ENCODE peak calls at places on chromosomes 6 and 20, in ten cellular contexts. M is RWPE1, B is psoas muscle, K is activated gamma-delta T cell treated with Interleukin-2 at 50 U/mL for 16 hours, Q is NCI-H1436 treated with DMSO at 0.1 percent for 48 hours, T is upper lobe of right lung, C is WTC11, Z is GM04504, D is cardiac fibroblast, P is GM12891. U is an unnamed sample.

GRCh38 chr6:13406051-13406477 is 77.7 kb upstream of the TBC1D7 start:
- DNase-seq in B (no peak), K (no peak), Q (no peak), Z (no peak), D (no peak), C (no peak), M (no peak), T (no peak), P (no peak), U (no peak)

GRCh38 chr20:34706912-34707784 is 3.0 kb downstream of the TP53INP2 start:
- DNase-seq in P (no peak), T (no peak), Q (no peak), Z (no peak), M (no peak), D (no peak), C (no peak), K (no peak), B (no peak), U (no peak)

GRCh38 chr20:47117325-47117724 is 222.7 kb downstream of the EYA2 start:
- DNase-seq in C (no peak), K (no peak), M (no peak), B (no peak), Z (no peak), D (no peak), P (no peak), T (no peak), Q (no peak), U (no peak)

GRCh38 chr6:3471711-3472110 is 14.9 kb upstream of the SLC22A23 start:
- DNase-seq in M (no peak), Z (no peak), T (no peak), Q (no peak), C (no peak), D (peak), B (no peak), K (no peak), P (no peak), U (no peak)

GRCh38 chr6:38460216-38460615 is 179.5 kb downstream of the BTBD9 start:
- DNase-seq in K (no peak), M (no peak), D (peak), B (no peak), Z (peak), C (no peak), P (no peak), Q (no peak), T (no peak), U (peak)

GRCh38 chr6:30612213-30612612 is 4.8 kb downstream of the PPP1R10 start:
- DNase-seq in M (no peak), P (no peak), B (no peak), T (no peak), K (no peak), Q (no peak), C (no peak), Z (no peak), D (peak), U (no peak)

GRCh38 chr6:79536615-79536968 is 638 bp downstream of the LCA5 start:
- DNase-seq in P (no peak), Q (no peak), M (peak), T (no peak), C (no peak), Z (no peak), B (peak), D (peak), K (no peak), U (no peak)

GRCh38 chr6:32073066-32073465 is 34.9 kb downstream of the CYP21A2 start:
- DNase-seq in Z (no peak), K (no peak), B (no peak), D (no peak), M (no peak), Q (no peak), T (no peak), P (no peak), C (no peak), U (no peak)